ENCODE peak calls at places on chromosomes 16 and 17, in seven cellular contexts. Q is heart right ventricle, B is left ventricle myocardium inferior, F is A549, O is upper lobe of right lung, U is HCT116, K is neuronal stem cell. H is an unnamed sample.

GRCh38 chr17:63999680-64000531 is 1.8 kb downstream of the PRR29 start:
- DNase-seq in Q (no peak), B (no peak), F (no peak), O (no peak), U (no peak), K (no peak), H (no peak)

GRCh38 chr17:66397486-66397885 is 95.1 kb downstream of the PRKCA start:
- DNase-seq in Q (no peak), B (no peak), F (no peak), O (no peak), U (no peak), K (no peak), H (no peak)

GRCh38 chr17:33982872-33983271 is 272.2 kb upstream of the CCL2 start:
- DNase-seq in Q (no peak), B (no peak), F (no peak), O (no peak), U (no peak), K (no peak), H (no peak)

GRCh38 chr16:82111944-82112343 is 58.1 kb downstream of the MPHOSPH6 start:
- DNase-seq in Q (no peak), B (no peak), F (no peak), O (no peak), U (no peak), K (no peak), H (no peak)

GRCh38 chr17:40564195-40564882 is 933 bp downstream of the CCR7 start:
- DNase-seq in Q (no peak), B (no peak), F (no peak), O (no peak), U (no peak), K (no peak), H (no peak)

GRCh38 chr17:33322063-33322462 is 29.0 kb upstream of the ASIC2 start:
- DNase-seq in Q (no peak), B (no peak), F (no peak), O (no peak), U (no peak), K (no peak), H (no peak)

GRCh38 chr17:73228748-73229236 is 32.9 kb downstream of the CPSF4L start:
- DNase-seq in Q (peak; percentile 41), B (peak; percentile 57), F (peak; percentile 86), O (no peak), U (peak; percentile 36), K (no peak), H (no peak)

GRCh38 chr17:496761-497586 is 144.4 kb upstream of the RPH3AL start:
- DNase-seq in Q (no peak), B (no peak), F (no peak), O (no peak), U (no peak), K (no peak), H (no peak)

GRCh38 chr16:4428500-4428899 is 2.8 kb downstream of the DNAJA3 start:
- DNase-seq in Q (no peak), B (no peak), F (no peak), O (no peak), U (no peak), K (no peak), H (no peak)

DNA sequence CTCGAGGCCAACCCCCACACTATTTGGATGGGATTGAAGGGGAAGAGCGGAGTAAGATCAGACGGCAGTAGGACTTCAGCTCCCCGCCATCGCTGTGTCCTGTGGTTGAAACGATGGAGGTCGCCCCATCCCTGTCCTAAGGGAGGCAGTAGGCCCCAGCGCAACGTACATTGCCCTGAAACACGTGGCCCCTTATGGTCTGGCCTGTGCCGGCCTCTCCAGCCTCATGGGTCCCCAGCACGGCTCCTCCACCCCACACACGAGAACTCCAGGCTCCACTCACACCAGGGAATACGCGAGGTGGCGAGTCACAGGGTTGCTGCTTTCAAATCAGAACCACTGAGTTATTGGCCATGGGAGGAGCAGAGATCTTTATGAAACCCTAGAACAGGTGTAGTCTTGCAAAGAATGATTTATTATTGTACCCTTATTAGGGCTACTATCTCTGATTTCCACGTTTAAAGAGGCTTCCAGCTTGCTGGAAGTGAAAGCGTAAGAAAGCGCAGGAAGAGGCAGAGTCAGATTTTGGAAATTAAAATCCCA is 669 bp upstream of the DCTPP1 start:
- DNase-seq in Q (peak; percentile 24), B (peak; percentile 22), F (peak; percentile 13), O (no peak), U (no peak), K (no peak), H (no peak)
- H3K4me3 ChIP-seq in Q (peak overlapping the region; percentile 77), B (peak overlapping the region; percentile 88), F (no peak overlapping the region), O (peak overlapping the region; percentile 73), U (no peak overlapping the region), K (peak overlapping the region; percentile 73), H (peak overlapping the region; percentile 14)

DNA sequence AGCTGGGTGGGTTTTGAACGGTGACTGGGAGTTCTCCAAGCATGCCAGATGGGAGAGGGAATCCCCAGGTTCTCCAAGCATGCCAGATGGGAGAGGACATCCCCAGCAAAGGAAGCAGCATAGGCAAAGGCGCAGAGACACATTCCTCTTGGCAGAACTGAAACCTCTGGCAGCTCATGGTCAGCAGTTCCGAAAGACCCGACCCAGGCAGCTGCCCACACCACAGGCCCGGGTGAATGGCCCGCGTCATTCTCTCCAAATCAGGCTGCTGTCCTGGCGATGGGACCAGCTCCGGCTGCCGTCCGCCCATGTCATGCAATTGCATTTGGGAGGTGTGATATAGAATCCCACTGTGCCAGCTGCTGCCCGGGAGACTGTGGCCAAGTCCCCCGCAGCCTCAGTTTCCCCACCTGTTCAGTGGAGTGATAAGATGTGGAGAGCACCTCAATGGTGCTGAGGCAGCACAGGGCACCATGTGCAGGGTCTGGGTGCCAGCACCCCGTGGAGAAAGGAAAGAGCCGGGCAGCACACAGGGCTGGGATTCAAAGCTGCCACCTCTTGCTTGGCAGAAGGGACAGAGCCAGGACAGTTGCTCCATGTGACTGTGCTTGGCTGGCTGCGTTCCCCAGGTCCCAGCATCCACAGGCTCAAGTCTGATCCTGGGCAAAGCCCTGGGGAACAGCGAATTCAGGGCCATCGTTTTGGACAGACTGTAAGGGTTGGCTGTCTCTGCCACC is 8.2 kb downstream of the ZNF469 start:
- DNase-seq in Q (peak; percentile 39), B (peak; percentile 54), F (no peak), O (no peak), U (no peak), K (no peak), H (no peak)
- H3K4me3 ChIP-seq in Q (no peak overlapping the region), B (no peak overlapping the region), F (no peak overlapping the region), O (no peak overlapping the region), U (no peak overlapping the region), K (no peak overlapping the region), H (no peak overlapping the region)

DNA sequence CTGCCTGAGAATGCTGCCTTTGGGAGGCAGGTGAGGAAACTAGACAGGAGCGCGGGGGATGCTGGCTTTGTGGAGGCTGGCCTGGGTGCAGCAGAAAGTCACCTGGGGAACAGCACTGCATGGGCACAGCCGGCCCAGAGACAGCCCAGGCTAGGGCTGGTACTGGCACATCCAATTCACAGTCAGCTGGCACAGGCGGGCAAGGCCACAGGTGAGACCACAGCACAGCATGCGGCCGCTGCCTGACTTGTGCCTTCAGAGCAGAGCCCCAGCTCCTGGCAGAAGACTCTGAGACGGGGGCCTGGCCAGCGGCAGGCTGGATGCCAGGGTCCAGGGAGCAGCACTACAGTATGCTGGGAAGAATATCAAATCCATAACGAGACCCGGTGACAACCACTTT is 16.6 kb upstream of the PITPNM3 start:
- DNase-seq in Q (no peak), B (no peak), F (no peak), O (no peak), U (no peak), K (no peak), H (no peak)
- H3K4me3 ChIP-seq in Q (no peak overlapping the region), B (no peak overlapping the region), F (no peak overlapping the region), O (no peak overlapping the region), U (no peak overlapping the region), K (no peak overlapping the region), H (no peak overlapping the region)

DNA sequence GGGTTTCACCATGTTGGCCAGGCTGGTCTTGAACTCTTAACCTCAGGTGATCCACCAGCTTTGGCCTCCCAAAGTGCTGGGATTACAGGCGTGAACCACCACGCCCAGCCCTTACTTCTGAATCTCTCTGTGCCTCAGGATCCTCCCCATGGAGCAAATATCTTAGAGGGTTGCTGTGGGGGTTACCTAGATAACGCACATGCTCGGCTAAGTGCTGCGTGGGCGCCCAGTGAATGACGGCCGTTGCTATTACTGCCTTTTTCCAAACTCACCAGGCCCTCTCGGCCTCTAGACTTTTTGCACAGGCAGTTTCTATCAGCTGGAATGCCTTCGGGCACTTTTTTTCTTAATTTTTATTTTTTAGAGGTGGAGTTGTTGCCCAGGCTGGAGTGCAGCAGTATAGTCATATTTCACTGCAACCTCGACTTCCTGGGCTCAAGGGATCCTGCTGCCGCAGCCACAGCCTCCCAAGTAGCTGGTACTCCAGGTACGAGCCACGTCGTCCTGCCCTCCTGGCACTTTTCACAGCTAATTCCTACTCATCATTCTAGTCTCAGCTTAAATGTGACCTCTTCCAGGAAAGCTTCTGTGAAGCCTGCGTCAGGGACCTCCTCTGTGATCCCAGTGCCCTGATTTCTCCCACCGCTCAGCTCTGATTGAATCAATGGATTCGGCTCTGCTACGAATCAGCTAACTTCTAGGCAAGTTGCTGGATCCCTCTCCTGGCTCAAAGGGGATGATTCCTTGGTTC is 8.6 kb downstream of the CCDC102A start:
- DNase-seq in Q (no peak), B (no peak), F (no peak), O (peak; percentile 33), U (no peak), K (no peak), H (no peak)
- H3K4me3 ChIP-seq in Q (no peak overlapping the region), B (no peak overlapping the region), F (no peak overlapping the region), O (no peak overlapping the region), U (peak overlapping the region; percentile 19), K (no peak overlapping the region), H (no peak overlapping the region)

DNA sequence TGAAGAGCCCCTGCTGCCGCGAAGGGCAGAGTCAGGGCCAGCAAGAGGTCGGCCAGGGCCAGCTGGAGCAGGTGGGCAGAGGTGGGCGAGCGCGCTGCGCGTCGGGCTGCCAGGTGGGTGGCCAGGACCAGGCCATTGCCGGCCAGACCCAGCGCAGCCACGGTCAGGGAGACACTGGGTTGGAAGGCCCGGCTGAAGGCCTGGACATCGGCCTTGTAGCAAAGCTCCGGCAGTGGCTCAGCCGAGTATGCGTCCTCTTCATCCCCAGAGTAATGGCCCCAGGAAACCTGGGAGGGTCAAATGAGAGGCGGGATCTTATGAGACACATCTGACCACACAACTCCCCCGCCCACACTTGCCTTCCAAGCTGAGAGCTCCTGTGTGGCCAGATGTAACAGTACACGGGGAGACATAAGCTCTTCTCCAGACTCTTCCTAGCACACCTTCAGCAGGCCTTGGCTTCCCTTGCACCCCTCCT is 1.3 kb downstream of the CCR10 start:
- DNase-seq in Q (no peak), B (no peak), F (no peak), O (no peak), U (no peak), K (no peak), H (peak; percentile 15)
- H3K4me3 ChIP-seq in Q (peak overlapping the region; percentile 63), B (peak overlapping the region; percentile 98), F (no peak overlapping the region), O (peak overlapping the region; percentile 89), U (no peak overlapping the region), K (peak overlapping the region; percentile 54), H (peak overlapping the region; percentile 74)

DNA sequence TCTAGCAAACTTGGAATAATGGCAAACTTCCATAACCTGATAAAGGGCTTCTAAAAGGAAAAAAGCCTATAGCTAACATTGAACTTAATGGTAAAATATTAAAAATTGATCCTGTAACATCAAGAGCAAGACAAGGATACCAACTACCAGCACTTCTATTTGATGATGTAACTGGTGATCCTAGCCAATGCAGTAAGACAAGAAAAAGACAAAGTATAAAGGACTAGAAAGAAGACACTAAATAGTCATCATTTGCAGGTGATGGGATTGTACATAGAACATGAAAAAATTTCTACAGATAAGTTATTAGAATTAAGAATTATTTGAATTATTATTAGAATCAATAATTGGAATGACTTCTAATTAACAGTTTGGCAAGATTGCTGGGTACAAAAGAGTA is 37.0 kb downstream of the B9D1 start:
- DNase-seq in Q (no peak), B (no peak), F (no peak), O (no peak), U (no peak), K (no peak), H (no peak)
- H3K4me3 ChIP-seq in Q (no peak overlapping the region), B (no peak overlapping the region), F (no peak overlapping the region), O (no peak overlapping the region), U (no peak overlapping the region), K (no peak overlapping the region), H (no peak overlapping the region)